ENCODE peak calls at places on chromosomes 4 and X, in six cellular contexts. One of them, this sample, is unnamed.

GRCh38 chr4:37826282-37827029 is at the start of gene PGM2:
- DNase-seq in GM12878: peak; percentile 45
- DNase-seq in endothelial cell of umbilical vein: peak; percentile 91
- DNase-seq in HepG2: peak; percentile 61
- DNase-seq in K562: peak; percentile 87
- DNase-seq in A549: peak; percentile 78
- DNase-seq in this sample: peak; percentile 98

GRCh38 chrX:4570141-4570540 is 856.7 kb upstream of the PRKX start:
- DNase-seq in GM12878: no peak
- DNase-seq in endothelial cell of umbilical vein: no peak
- DNase-seq in HepG2: no peak
- DNase-seq in K562: no peak
- DNase-seq in A549: no peak
- DNase-seq in this sample: no peak

GRCh38 chr4:145732001-145732400 is 52.1 kb downstream of the C4orf51 start:
- DNase-seq in GM12878: no peak
- DNase-seq in endothelial cell of umbilical vein: peak; percentile 8
- DNase-seq in HepG2: no peak
- DNase-seq in K562: no peak
- DNase-seq in A549: no peak
- DNase-seq in this sample: no peak

GRCh38 chr4:132493476-132493875 is 655.6 kb upstream of the PCDH10 start:
- DNase-seq in GM12878: no peak
- DNase-seq in endothelial cell of umbilical vein: no peak
- DNase-seq in HepG2: no peak
- DNase-seq in K562: no peak
- DNase-seq in A549: no peak
- DNase-seq in this sample: no peak

GRCh38 chrX:120791013-120791643 is 84.5 kb downstream of the CT47B1 start:
- DNase-seq in GM12878: no peak
- DNase-seq in endothelial cell of umbilical vein: peak; percentile 70
- DNase-seq in HepG2: no peak
- DNase-seq in K562: no peak
- DNase-seq in A549: peak; percentile 35
- DNase-seq in this sample: peak; percentile 5

GRCh38 chrX:14291626-14292025 is 237.7 kb upstream of the GLRA2 start:
- DNase-seq in GM12878: no peak
- DNase-seq in endothelial cell of umbilical vein: no peak
- DNase-seq in HepG2: no peak
- DNase-seq in K562: no peak
- DNase-seq in A549: no peak
- DNase-seq in this sample: no peak

GRCh38 chrX:118183606-118184005 is 67.0 kb upstream of the KLHL13 start:
- DNase-seq in GM12878: no peak
- DNase-seq in endothelial cell of umbilical vein: no peak
- DNase-seq in HepG2: no peak
- DNase-seq in K562: no peak
- DNase-seq in A549: no peak
- DNase-seq in this sample: peak; percentile 11

GRCh38 chrX:45240334-45240733 is 39.7 kb upstream of the DIPK2B start:
- DNase-seq in GM12878: no peak
- DNase-seq in endothelial cell of umbilical vein: peak; percentile 1
- DNase-seq in HepG2: no peak
- DNase-seq in K562: no peak
- DNase-seq in A549: no peak
- DNase-seq in this sample: peak; percentile 11

GRCh38 chrX:13756381-13756780 is 21.8 kb downstream of the OFD1 start:
- DNase-seq in GM12878: no peak
- DNase-seq in endothelial cell of umbilical vein: no peak
- DNase-seq in HepG2: no peak
- DNase-seq in K562: no peak
- DNase-seq in A549: no peak
- DNase-seq in this sample: no peak

GRCh38 chrX:130024127-130024526 is 41.7 kb downstream of the BCORL1 start:
- DNase-seq in GM12878: peak; percentile 65
- DNase-seq in endothelial cell of umbilical vein: peak; percentile 28
- DNase-seq in HepG2: no peak
- DNase-seq in K562: peak; percentile 94
- DNase-seq in A549: peak; percentile 56
- DNase-seq in this sample: peak; percentile 86

GRCh38 chrX:101411984-101412383 is 4.0 kb downstream of the HNRNPH2 start:
- DNase-seq in GM12878: no peak
- DNase-seq in endothelial cell of umbilical vein: no peak
- DNase-seq in HepG2: no peak
- DNase-seq in K562: no peak
- DNase-seq in A549: no peak
- DNase-seq in this sample: no peak

GRCh38 chrX:70454441-70455365 is 10.1 kb downstream of the DLG3 start:
- DNase-seq in GM12878: no peak
- DNase-seq in endothelial cell of umbilical vein: peak; percentile 49
- DNase-seq in HepG2: peak; percentile 84
- DNase-seq in K562: peak; percentile 89
- DNase-seq in A549: peak; percentile 50
- DNase-seq in this sample: peak; percentile 56

GRCh38 chr4:10164877-10165283 is 48.3 kb upstream of the WDR1 start:
- DNase-seq in GM12878: no peak
- DNase-seq in endothelial cell of umbilical vein: peak; percentile 73
- DNase-seq in HepG2: peak; percentile 14
- DNase-seq in K562: peak; percentile 77
- DNase-seq in A549: peak; percentile 31
- DNase-seq in this sample: peak; percentile 64

GRCh38 chrX:80021611-80022010 is 7.1 kb downstream of the TBX22 start:
- DNase-seq in GM12878: no peak
- DNase-seq in endothelial cell of umbilical vein: no peak
- DNase-seq in HepG2: no peak
- DNase-seq in K562: no peak
- DNase-seq in A549: no peak
- DNase-seq in this sample: no peak

GRCh38 chr4:156784970-156785369 is 186.6 kb downstream of the PDGFC start:
- DNase-seq in GM12878: no peak
- DNase-seq in endothelial cell of umbilical vein: no peak
- DNase-seq in HepG2: no peak
- DNase-seq in K562: no peak
- DNase-seq in A549: no peak
- DNase-seq in this sample: no peak

GRCh38 chr4:19614171-19614570 is 637.5 kb upstream of the SLIT2 start:
- DNase-seq in GM12878: no peak
- DNase-seq in endothelial cell of umbilical vein: no peak
- DNase-seq in HepG2: no peak
- DNase-seq in K562: no peak
- DNase-seq in A549: no peak
- DNase-seq in this sample: no peak

GRCh38 chr4:185734214-185734613 is 77.8 kb downstream of the SORBS2 start:
- DNase-seq in GM12878: peak; percentile 79
- DNase-seq in endothelial cell of umbilical vein: no peak
- DNase-seq in HepG2: no peak
- DNase-seq in K562: no peak
- DNase-seq in A549: no peak
- DNase-seq in this sample: peak; percentile 83

GRCh38 chr4:165994706-165995105 is 121.7 kb downstream of the TLL1 start:
- DNase-seq in GM12878: no peak
- DNase-seq in endothelial cell of umbilical vein: no peak
- DNase-seq in HepG2: no peak
- DNase-seq in K562: no peak
- DNase-seq in A549: no peak
- DNase-seq in this sample: no peak

GRCh38 chr4:88818650-88819470 is 121.2 kb upstream of the NAP1L5 start:
- DNase-seq in GM12878: peak; percentile 15
- DNase-seq in endothelial cell of umbilical vein: peak; percentile 75
- DNase-seq in HepG2: peak; percentile 56
- DNase-seq in K562: peak; percentile 15
- DNase-seq in A549: peak; percentile 66
- DNase-seq in this sample: peak; percentile 52

GRCh38 chr4:26609868-26610267 is 26.0 kb downstream of the TBC1D19 start:
- DNase-seq in GM12878: no peak
- DNase-seq in endothelial cell of umbilical vein: no peak
- DNase-seq in HepG2: no peak
- DNase-seq in K562: no peak
- DNase-seq in A549: no peak
- DNase-seq in this sample: no peak

GRCh38 chr4:111761531-111761930 is 383.7 kb upstream of the FAM241A start:
- DNase-seq in GM12878: no peak
- DNase-seq in endothelial cell of umbilical vein: no peak
- DNase-seq in HepG2: no peak
- DNase-seq in K562: no peak
- DNase-seq in A549: no peak
- DNase-seq in this sample: no peak

GRCh38 chr4:8324640-8325239 is 55.2 kb downstream of the HTRA3 start:
- DNase-seq in GM12878: no peak
- DNase-seq in endothelial cell of umbilical vein: no peak
- DNase-seq in HepG2: no peak
- DNase-seq in K562: no peak
- DNase-seq in A549: no peak
- DNase-seq in this sample: no peak

DNA sequence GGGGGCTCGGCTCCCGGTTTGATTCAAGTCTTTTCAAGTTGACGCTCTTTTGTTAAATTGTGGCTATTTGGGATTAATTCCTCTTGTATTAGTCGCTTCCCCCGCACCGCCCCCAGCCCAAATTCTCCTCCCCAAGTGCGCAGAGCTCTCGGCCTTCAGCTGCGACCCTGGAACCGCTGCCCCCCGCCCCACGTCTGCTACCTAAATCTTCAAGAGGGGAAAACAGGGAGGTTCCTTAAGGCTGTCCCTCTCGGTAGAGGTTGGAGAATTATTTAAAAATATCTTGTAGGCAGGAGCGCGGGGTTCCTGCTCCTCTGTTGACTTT is 852 bp upstream of the RPS6KA3 start:
- DNase-seq in GM12878: no peak
- DNase-seq in endothelial cell of umbilical vein: peak; percentile 3
- DNase-seq in HepG2: no peak
- DNase-seq in K562: no peak
- DNase-seq in A549: no peak
- DNase-seq in this sample: no peak
- H3K4me3 ChIP-seq in GM12878: peak overlapping the region; percentile 65
- H3K4me3 ChIP-seq in endothelial cell of umbilical vein: peak overlapping the region; percentile 56
- H3K4me3 ChIP-seq in HepG2: no peak overlapping the region
- H3K4me3 ChIP-seq in K562: peak overlapping the region; percentile 90
- H3K4me3 ChIP-seq in A549: peak overlapping the region; percentile 65
- H3K4me3 ChIP-seq in this sample: peak overlapping the region; percentile 53

GRCh38 chr4:3414421-3415279 is 27.1 kb upstream of the HGFAC start:
- DNase-seq in GM12878: no peak
- DNase-seq in endothelial cell of umbilical vein: no peak
- DNase-seq in HepG2: no peak
- DNase-seq in K562: no peak
- DNase-seq in A549: no peak
- DNase-seq in this sample: peak; percentile 75

GRCh38 chr4:3412257-3413020 is 29.3 kb upstream of the HGFAC start:
- DNase-seq in GM12878: no peak
- DNase-seq in endothelial cell of umbilical vein: no peak
- DNase-seq in HepG2: no peak
- DNase-seq in K562: no peak
- DNase-seq in A549: no peak
- DNase-seq in this sample: no peak

GRCh38 chr4:3413675-3414420 is 27.9 kb upstream of the HGFAC start:
- DNase-seq in GM12878: no peak
- DNase-seq in endothelial cell of umbilical vein: no peak
- DNase-seq in HepG2: no peak
- DNase-seq in K562: no peak
- DNase-seq in A549: no peak
- DNase-seq in this sample: no peak

GRCh38 chr4:3411676-3412075 is 30.1 kb upstream of the HGFAC start:
- DNase-seq in GM12878: no peak
- DNase-seq in endothelial cell of umbilical vein: no peak
- DNase-seq in HepG2: no peak
- DNase-seq in K562: no peak
- DNase-seq in A549: no peak
- DNase-seq in this sample: no peak

GRCh38 chr4:3413217-3413671 is 28.5 kb upstream of the HGFAC start:
- DNase-seq in GM12878: no peak
- DNase-seq in endothelial cell of umbilical vein: no peak
- DNase-seq in HepG2: no peak
- DNase-seq in K562: no peak
- DNase-seq in A549: no peak
- DNase-seq in this sample: no peak
- TF ChIP-seq MYC in GM12878: no peak
- TF ChIP-seq MYC in endothelial cell of umbilical vein: no peak
- TF ChIP-seq MYC in HepG2: no peak
- TF ChIP-seq MYC in K562: no peak
- TF ChIP-seq MYC in A549: no peak
- TF ChIP-seq MYC in this sample: no peak

GRCh38 chr4:112813790-112814189 is 176.8 kb downstream of the LARP7 start:
- DNase-seq in GM12878: peak; percentile 67
- DNase-seq in endothelial cell of umbilical vein: no peak
- DNase-seq in HepG2: no peak
- DNase-seq in K562: no peak
- DNase-seq in A549: no peak
- DNase-seq in this sample: no peak

GRCh38 chr4:112823631-112824030 is 186.7 kb downstream of the LARP7 start:
- DNase-seq in GM12878: no peak
- DNase-seq in endothelial cell of umbilical vein: no peak
- DNase-seq in HepG2: no peak
- DNase-seq in K562: no peak
- DNase-seq in A549: no peak
- DNase-seq in this sample: no peak

GRCh38 chr4:112819729-112820128 is 182.8 kb downstream of the LARP7 start:
- DNase-seq in GM12878: no peak
- DNase-seq in endothelial cell of umbilical vein: no peak
- DNase-seq in HepG2: no peak
- DNase-seq in K562: peak; percentile 8
- DNase-seq in A549: no peak
- DNase-seq in this sample: no peak

GRCh38 chr4:112823141-112823540 is 186.2 kb downstream of the LARP7 start:
- DNase-seq in GM12878: no peak
- DNase-seq in endothelial cell of umbilical vein: no peak
- DNase-seq in HepG2: no peak
- DNase-seq in K562: no peak
- DNase-seq in A549: no peak
- DNase-seq in this sample: no peak

GRCh38 chr4:112817933-112818921 is 181.3 kb downstream of the LARP7 start:
- DNase-seq in GM12878: peak; percentile 55
- DNase-seq in endothelial cell of umbilical vein: peak; percentile 27
- DNase-seq in HepG2: peak; percentile 7
- DNase-seq in K562: peak; percentile 7
- DNase-seq in A549: peak; percentile 74
- DNase-seq in this sample: peak; percentile 51
- TF ChIP-seq POLR2A in GM12878: peak; percentile 89
- TF ChIP-seq POLR2A in endothelial cell of umbilical vein: no peak
- TF ChIP-seq POLR2A in HepG2: no peak
- TF ChIP-seq POLR2A in K562: no peak
- TF ChIP-seq POLR2A in A549: no peak
- TF ChIP-seq POLR2A in this sample: no peak

DNA sequence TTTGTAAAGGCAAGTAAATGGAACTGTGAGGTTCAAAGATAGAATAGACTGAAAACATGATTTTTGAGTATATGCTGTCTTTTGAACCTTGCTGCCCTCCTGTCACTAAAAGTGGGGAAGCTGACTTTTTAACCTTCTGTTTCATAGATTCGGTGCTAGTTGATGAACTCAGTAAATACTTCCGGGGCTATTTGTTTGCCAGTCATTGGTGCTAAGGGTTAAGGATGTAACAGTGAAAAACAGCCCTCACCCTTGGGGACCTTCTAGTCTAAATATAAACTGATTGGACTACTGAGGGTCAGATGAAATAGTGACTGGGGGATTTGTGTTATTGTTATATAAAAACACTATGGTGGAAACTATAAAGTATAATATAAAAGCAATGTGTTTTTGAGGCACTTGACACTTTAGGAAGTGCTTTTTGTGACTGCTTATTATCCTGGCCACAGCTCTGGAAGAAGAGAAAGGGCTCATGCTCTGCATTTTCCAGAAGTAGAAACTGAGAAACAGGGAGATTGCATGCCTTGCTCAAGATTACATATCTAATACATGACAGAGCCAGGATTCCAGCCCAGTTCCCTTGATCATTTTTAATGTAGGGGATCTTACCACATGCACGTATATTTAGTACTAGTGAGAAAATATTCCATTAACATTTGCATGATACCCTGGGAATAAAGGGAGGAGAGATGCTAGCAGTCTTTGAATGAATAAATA is 3.9 kb downstream of the BST1 start:
- DNase-seq in GM12878: no peak
- DNase-seq in endothelial cell of umbilical vein: no peak
- DNase-seq in HepG2: no peak
- DNase-seq in K562: no peak
- DNase-seq in A549: no peak
- DNase-seq in this sample: no peak
- H3K4me3 ChIP-seq in GM12878: no peak overlapping the region
- H3K4me3 ChIP-seq in endothelial cell of umbilical vein: no peak overlapping the region
- H3K4me3 ChIP-seq in HepG2: no peak overlapping the region
- H3K4me3 ChIP-seq in K562: no peak overlapping the region
- H3K4me3 ChIP-seq in A549: no peak overlapping the region
- H3K4me3 ChIP-seq in this sample: no peak overlapping the region